ENCODE peak calls at places on chromosomes 2 and 18, in eight cellular contexts. One of them, this sample, is unnamed. For H3K4me1, the result is how much of the 10 kb centered on the place peaks cover.

GRCh38 chr2:160168878-160169277 is 31.2 kb downstream of the ITGB6 start:
- DNase-seq in hepatocyte: peak
- DNase-seq in colonic mucosa: no peak
- DNase-seq in CD8-positive, alpha-beta T cell: no peak
- DNase-seq in A549: no peak
- DNase-seq in Peyer's patch: no peak
- DNase-seq in stomach: no peak
- DNase-seq in right lobe of liver: no peak
- DNase-seq in this sample: no peak

GRCh38 chr2:149021271-149021719 is 17.2 kb upstream of the LYPD6B start:
- DNase-seq in CD8-positive, alpha-beta T cell: no peak
- DNase-seq in right lobe of liver: no peak
- DNase-seq in A549: no peak
- DNase-seq in Peyer's patch: no peak
- DNase-seq in colonic mucosa: no peak
- DNase-seq in stomach: no peak
- DNase-seq in hepatocyte: no peak
- DNase-seq in this sample: no peak

GRCh38 chr2:127324635-127325034 is 30.7 kb upstream of the ERCC3 start:
- DNase-seq in hepatocyte: peak
- DNase-seq in CD8-positive, alpha-beta T cell: no peak
- DNase-seq in right lobe of liver: no peak
- DNase-seq in A549: peak
- DNase-seq in colonic mucosa: no peak
- DNase-seq in stomach: no peak
- DNase-seq in Peyer's patch: no peak
- DNase-seq in this sample: no peak

GRCh38 chr18:32771871-32772499 is 838 bp downstream of the KLHL14 start:
- DNase-seq in stomach: no peak
- DNase-seq in Peyer's patch: peak
- DNase-seq in colonic mucosa: no peak
- DNase-seq in A549: no peak
- DNase-seq in right lobe of liver: no peak
- DNase-seq in hepatocyte: peak
- DNase-seq in CD8-positive, alpha-beta T cell: no peak
- DNase-seq in this sample: no peak

GRCh38 chr18:29196307-29196706 is 1019.4 kb upstream of the CDH2 start:
- DNase-seq in stomach: no peak
- DNase-seq in colonic mucosa: no peak
- DNase-seq in A549: no peak
- DNase-seq in hepatocyte: no peak
- DNase-seq in right lobe of liver: no peak
- DNase-seq in Peyer's patch: no peak
- DNase-seq in CD8-positive, alpha-beta T cell: no peak
- DNase-seq in this sample: no peak

GRCh38 chr18:61869631-61870030 is 23.2 kb downstream of the RNF152 start:
- DNase-seq in A549: no peak
- DNase-seq in hepatocyte: no peak
- DNase-seq in right lobe of liver: no peak
- DNase-seq in colonic mucosa: no peak
- DNase-seq in CD8-positive, alpha-beta T cell: no peak
- DNase-seq in stomach: no peak
- DNase-seq in Peyer's patch: no peak
- DNase-seq in this sample: no peak

GRCh38 chr18:79544386-79544963 is 135.1 kb upstream of the CTDP1 start:
- DNase-seq in A549: no peak
- DNase-seq in colonic mucosa: no peak
- DNase-seq in Peyer's patch: peak
- DNase-seq in right lobe of liver: no peak
- DNase-seq in CD8-positive, alpha-beta T cell: no peak
- DNase-seq in stomach: peak
- DNase-seq in hepatocyte: no peak
- DNase-seq in this sample: peak

GRCh38 chr2:128663371-128664050 is 344.8 kb upstream of the HS6ST1 start:
- DNase-seq in CD8-positive, alpha-beta T cell: no peak
- DNase-seq in Peyer's patch: no peak
- DNase-seq in A549: no peak
- DNase-seq in right lobe of liver: no peak
- DNase-seq in stomach: no peak
- DNase-seq in hepatocyte: no peak
- DNase-seq in colonic mucosa: no peak
- DNase-seq in this sample: no peak

GRCh38 chr18:48952287-48953095 is 1.7 kb upstream of the SMAD7 start:
- DNase-seq in right lobe of liver: peak
- DNase-seq in stomach: peak
- DNase-seq in colonic mucosa: peak
- DNase-seq in CD8-positive, alpha-beta T cell: peak
- DNase-seq in hepatocyte: peak
- DNase-seq in A549: peak
- DNase-seq in Peyer's patch: peak
- DNase-seq in this sample: peak

GRCh38 chr2:29053223-29053622 is 21.1 kb downstream of the PCARE start:
- DNase-seq in Peyer's patch: no peak
- DNase-seq in stomach: no peak
- DNase-seq in colonic mucosa: no peak
- DNase-seq in hepatocyte: no peak
- DNase-seq in CD8-positive, alpha-beta T cell: no peak
- DNase-seq in A549: no peak
- DNase-seq in right lobe of liver: no peak
- DNase-seq in this sample: no peak

GRCh38 chr2:144349674-144350073 is 170.2 kb downstream of the ZEB2 start:
- DNase-seq in hepatocyte: no peak
- DNase-seq in right lobe of liver: no peak
- DNase-seq in stomach: no peak
- DNase-seq in A549: no peak
- DNase-seq in CD8-positive, alpha-beta T cell: no peak
- DNase-seq in colonic mucosa: no peak
- DNase-seq in Peyer's patch: no peak
- DNase-seq in this sample: no peak

GRCh38 chr2:173028141-173028540 is 47.5 kb upstream of the MAP3K20 start:
- DNase-seq in CD8-positive, alpha-beta T cell: no peak
- DNase-seq in A549: no peak
- DNase-seq in Peyer's patch: no peak
- DNase-seq in stomach: no peak
- DNase-seq in hepatocyte: no peak
- DNase-seq in right lobe of liver: no peak
- DNase-seq in colonic mucosa: no peak
- DNase-seq in this sample: no peak

GRCh38 chr2:14137643-14138042 is 494.9 kb upstream of the LRATD1 start:
- DNase-seq in colonic mucosa: no peak
- DNase-seq in hepatocyte: peak
- DNase-seq in right lobe of liver: no peak
- DNase-seq in stomach: no peak
- DNase-seq in A549: peak
- DNase-seq in Peyer's patch: no peak
- DNase-seq in CD8-positive, alpha-beta T cell: no peak
- DNase-seq in this sample: no peak

GRCh38 chr2:9333591-9334171 is 89.6 kb downstream of the ITGB1BP1 start:
- DNase-seq in colonic mucosa: peak
- DNase-seq in right lobe of liver: peak
- DNase-seq in A549: peak
- DNase-seq in hepatocyte: peak
- DNase-seq in Peyer's patch: peak
- DNase-seq in CD8-positive, alpha-beta T cell: no peak
- DNase-seq in stomach: peak
- DNase-seq in this sample: no peak

GRCh38 chr2:24509840-24510239 is 18.8 kb downstream of the NCOA1 start:
- DNase-seq in hepatocyte: no peak
- DNase-seq in A549: no peak
- DNase-seq in colonic mucosa: no peak
- DNase-seq in right lobe of liver: no peak
- DNase-seq in stomach: no peak
- DNase-seq in CD8-positive, alpha-beta T cell: no peak
- DNase-seq in Peyer's patch: no peak
- DNase-seq in this sample: no peak

GRCh38 chr2:633371-633770 is 43.8 kb downstream of the TMEM18 start:
- DNase-seq in stomach: no peak
- DNase-seq in hepatocyte: no peak
- DNase-seq in Peyer's patch: no peak
- DNase-seq in colonic mucosa: no peak
- DNase-seq in right lobe of liver: no peak
- DNase-seq in A549: no peak
- DNase-seq in CD8-positive, alpha-beta T cell: no peak
- DNase-seq in this sample: no peak

GRCh38 chr2:216160786-216161185 is 51.6 kb downstream of the XRCC5 start:
- DNase-seq in A549: no peak
- DNase-seq in hepatocyte: no peak
- DNase-seq in right lobe of liver: no peak
- DNase-seq in stomach: no peak
- DNase-seq in Peyer's patch: no peak
- DNase-seq in colonic mucosa: no peak
- DNase-seq in CD8-positive, alpha-beta T cell: no peak
- DNase-seq in this sample: no peak

GRCh38 chr2:28206786-28207185 is 185.9 kb upstream of the FOSL2 start:
- DNase-seq in stomach: no peak
- DNase-seq in A549: no peak
- DNase-seq in Peyer's patch: no peak
- DNase-seq in hepatocyte: no peak
- DNase-seq in right lobe of liver: no peak
- DNase-seq in colonic mucosa: no peak
- DNase-seq in CD8-positive, alpha-beta T cell: no peak
- DNase-seq in this sample: no peak

GRCh38 chr2:174493549-174494331 is 6.9 kb upstream of the GPR155 start:
- DNase-seq in CD8-positive, alpha-beta T cell: peak
- DNase-seq in colonic mucosa: no peak
- DNase-seq in A549: no peak
- DNase-seq in hepatocyte: no peak
- DNase-seq in stomach: no peak
- DNase-seq in right lobe of liver: no peak
- DNase-seq in Peyer's patch: no peak
- DNase-seq in this sample: no peak
- H3K27ac ChIP-seq in CD8-positive, alpha-beta T cell: peak
- H3K27ac ChIP-seq in colonic mucosa: peak
- H3K27ac ChIP-seq in A549: no peak
- H3K27ac ChIP-seq in hepatocyte: no peak
- H3K27ac ChIP-seq in stomach: peak
- H3K27ac ChIP-seq in right lobe of liver: no peak
- H3K27ac ChIP-seq in Peyer's patch: peak
- H3K27ac ChIP-seq in this sample: peak

DNA sequence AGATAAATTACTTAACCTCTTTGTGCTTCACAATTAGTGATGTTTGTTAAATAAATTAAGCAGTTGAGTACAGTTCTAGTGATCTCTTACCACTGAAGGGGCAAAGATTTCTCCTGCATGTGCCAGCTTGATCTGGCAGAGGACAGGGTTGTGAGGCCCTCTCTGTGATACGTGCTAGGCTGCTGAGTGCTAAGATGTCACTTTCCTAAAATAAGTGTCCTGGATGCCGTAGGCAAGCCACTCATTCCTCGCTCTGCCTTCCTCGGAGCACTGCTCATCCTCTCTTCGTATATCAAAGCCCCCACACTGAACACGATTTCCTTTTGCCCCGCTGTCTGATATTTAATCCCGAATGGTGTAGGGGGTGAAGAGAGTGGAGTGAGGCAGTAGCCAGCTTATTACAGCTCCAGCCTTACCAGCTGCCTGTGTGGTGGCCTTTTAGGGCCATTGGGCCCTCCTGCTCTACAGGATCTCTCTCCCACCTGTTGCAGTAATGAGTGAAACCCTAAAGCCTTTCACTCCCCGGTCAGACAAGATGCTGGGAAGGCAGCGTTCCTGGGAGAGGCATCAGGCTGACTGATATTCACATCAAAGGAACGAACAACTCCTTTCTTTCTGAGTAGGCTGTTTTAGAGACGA is 40.5 kb downstream of the PTPRM start:
- DNase-seq in CD8-positive, alpha-beta T cell: no peak
- DNase-seq in Peyer's patch: no peak
- DNase-seq in hepatocyte: no peak
- DNase-seq in colonic mucosa: no peak
- DNase-seq in A549: no peak
- DNase-seq in stomach: no peak
- DNase-seq in right lobe of liver: no peak
- DNase-seq in this sample: no peak
- H3K4me1 ChIP-seq in CD8-positive, alpha-beta T cell: under half
- H3K4me1 ChIP-seq in Peyer's patch: under half
- H3K4me1 ChIP-seq in hepatocyte: under half
- H3K4me1 ChIP-seq in colonic mucosa: under half
- H3K4me1 ChIP-seq in A549: under half
- H3K4me1 ChIP-seq in stomach: under half
- H3K4me1 ChIP-seq in right lobe of liver: under half
- H3K4me1 ChIP-seq in this sample: under half

GRCh38 chr2:237257471-237257951 is 156.5 kb downstream of the COL6A3 start:
- DNase-seq in CD8-positive, alpha-beta T cell: no peak
- DNase-seq in colonic mucosa: no peak
- DNase-seq in hepatocyte: no peak
- DNase-seq in right lobe of liver: no peak
- DNase-seq in stomach: no peak
- DNase-seq in A549: no peak
- DNase-seq in Peyer's patch: no peak
- DNase-seq in this sample: no peak

GRCh38 chr2:237260032-237260431 is 153.9 kb downstream of the COL6A3 start:
- DNase-seq in A549: no peak
- DNase-seq in CD8-positive, alpha-beta T cell: no peak
- DNase-seq in hepatocyte: no peak
- DNase-seq in colonic mucosa: no peak
- DNase-seq in Peyer's patch: no peak
- DNase-seq in stomach: no peak
- DNase-seq in right lobe of liver: no peak
- DNase-seq in this sample: no peak

GRCh38 chr2:237259201-237259600 is 154.8 kb downstream of the COL6A3 start:
- DNase-seq in colonic mucosa: no peak
- DNase-seq in right lobe of liver: no peak
- DNase-seq in A549: no peak
- DNase-seq in Peyer's patch: no peak
- DNase-seq in hepatocyte: no peak
- DNase-seq in CD8-positive, alpha-beta T cell: no peak
- DNase-seq in stomach: no peak
- DNase-seq in this sample: no peak

GRCh38 chr2:237256845-237257244 is 157.1 kb downstream of the COL6A3 start:
- DNase-seq in right lobe of liver: no peak
- DNase-seq in A549: no peak
- DNase-seq in stomach: no peak
- DNase-seq in CD8-positive, alpha-beta T cell: no peak
- DNase-seq in colonic mucosa: no peak
- DNase-seq in Peyer's patch: no peak
- DNase-seq in hepatocyte: peak
- DNase-seq in this sample: no peak

GRCh38 chr2:237258146-237258545 is 155.8 kb downstream of the COL6A3 start:
- DNase-seq in colonic mucosa: no peak
- DNase-seq in hepatocyte: no peak
- DNase-seq in CD8-positive, alpha-beta T cell: no peak
- DNase-seq in A549: no peak
- DNase-seq in stomach: no peak
- DNase-seq in right lobe of liver: no peak
- DNase-seq in Peyer's patch: no peak
- DNase-seq in this sample: no peak
- TF ChIP-seq CTCF in colonic mucosa: no peak
- TF ChIP-seq CTCF in hepatocyte: peak
- TF ChIP-seq CTCF in CD8-positive, alpha-beta T cell: no peak
- TF ChIP-seq CTCF in A549: no peak
- TF ChIP-seq CTCF in stomach: no peak
- TF ChIP-seq CTCF in right lobe of liver: no peak
- TF ChIP-seq CTCF in Peyer's patch: no peak
- TF ChIP-seq CTCF in this sample: no peak

DNA sequence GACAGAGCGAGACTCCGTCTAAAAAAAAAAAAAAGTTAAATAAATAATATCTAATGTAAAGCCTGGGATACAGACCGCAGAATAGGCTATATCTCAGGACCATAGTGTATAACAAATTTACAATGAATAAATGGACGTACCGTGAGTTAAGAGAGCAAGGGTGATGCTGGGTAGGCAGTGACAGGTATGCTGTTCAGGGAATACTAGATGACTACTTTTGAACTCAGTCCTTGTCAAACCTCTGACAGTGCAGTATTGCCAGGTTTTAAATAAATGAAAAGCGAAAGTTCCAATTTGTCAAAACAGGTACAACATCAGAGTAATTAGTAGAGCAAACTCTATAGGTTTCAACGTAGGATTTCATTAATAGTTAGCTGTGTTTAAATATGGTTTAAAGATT is 76.8 kb downstream of the CALCRL start:
- DNase-seq in A549: no peak
- DNase-seq in right lobe of liver: no peak
- DNase-seq in hepatocyte: no peak
- DNase-seq in stomach: no peak
- DNase-seq in CD8-positive, alpha-beta T cell: no peak
- DNase-seq in Peyer's patch: no peak
- DNase-seq in colonic mucosa: no peak
- DNase-seq in this sample: no peak
- H3K27ac ChIP-seq in A549: no peak
- H3K27ac ChIP-seq in right lobe of liver: no peak
- H3K27ac ChIP-seq in hepatocyte: no peak
- H3K27ac ChIP-seq in stomach: no peak
- H3K27ac ChIP-seq in CD8-positive, alpha-beta T cell: no peak
- H3K27ac ChIP-seq in Peyer's patch: no peak
- H3K27ac ChIP-seq in colonic mucosa: no peak
- H3K27ac ChIP-seq in this sample: no peak

This sample was measured in lower lobe of right lung.